ENCODE peak calls at places on chromosomes 16 and 17, in five cellular contexts. One of them, this sample, is unnamed.

GRCh38 chr17:2695961-2696760 is 15.4 kb downstream of the CLUH start:
- DNase-seq in gastrocnemius medialis: peak
- DNase-seq in AG04449: no peak
- DNase-seq in GM13977: peak
- DNase-seq in Calu3: no peak
- DNase-seq in this sample: peak

GRCh38 chr16:86222541-86222940 is 287.8 kb upstream of the FOXF1 start:
- DNase-seq in gastrocnemius medialis: no peak
- DNase-seq in AG04449: no peak
- DNase-seq in GM13977: no peak
- DNase-seq in Calu3: no peak
- DNase-seq in this sample: no peak

GRCh38 chr17:81733507-81734404 is 21.7 kb downstream of the SLC25A10 start:
- DNase-seq in gastrocnemius medialis: peak
- DNase-seq in AG04449: no peak
- DNase-seq in GM13977: peak
- DNase-seq in Calu3: peak
- DNase-seq in this sample: peak

GRCh38 chr16:47473794-47474193 is 12.7 kb downstream of the PHKB start:
- DNase-seq in gastrocnemius medialis: no peak
- DNase-seq in AG04449: no peak
- DNase-seq in GM13977: no peak
- DNase-seq in Calu3: no peak
- DNase-seq in this sample: no peak

GRCh38 chr17:76268015-76268749 is 3.0 kb downstream of the UBALD2 start:
- DNase-seq in gastrocnemius medialis: peak
- DNase-seq in AG04449: no peak
- DNase-seq in GM13977: peak
- DNase-seq in Calu3: no peak
- DNase-seq in this sample: peak

GRCh38 chr16:88569614-88569984 is 604 bp upstream of the ZC3H18 start:
- DNase-seq in gastrocnemius medialis: no peak
- DNase-seq in AG04449: no peak
- DNase-seq in GM13977: peak
- DNase-seq in Calu3: peak
- DNase-seq in this sample: no peak

GRCh38 chr17:29687601-29688000 is 64.9 kb upstream of the CORO6 start:
- DNase-seq in gastrocnemius medialis: no peak
- DNase-seq in AG04449: no peak
- DNase-seq in GM13977: no peak
- DNase-seq in Calu3: no peak
- DNase-seq in this sample: no peak

GRCh38 chr17:3511841-3512511 is 36.2 kb downstream of the ASPA start:
- DNase-seq in gastrocnemius medialis: no peak
- DNase-seq in AG04449: no peak
- DNase-seq in GM13977: no peak
- DNase-seq in Calu3: no peak
- DNase-seq in this sample: no peak

GRCh38 chr16:29170393-29171239 is 185.8 kb downstream of the LAT start:
- DNase-seq in gastrocnemius medialis: no peak
- DNase-seq in AG04449: no peak
- DNase-seq in GM13977: no peak
- DNase-seq in Calu3: no peak
- DNase-seq in this sample: no peak

GRCh38 chr16:67268136-67268579 is 11.2 kb upstream of the PLEKHG4 start:
- DNase-seq in gastrocnemius medialis: no peak
- DNase-seq in AG04449: no peak
- DNase-seq in GM13977: no peak
- DNase-seq in Calu3: peak
- DNase-seq in this sample: no peak

GRCh38 chr16:10308305-10309193 is 77.3 kb upstream of the ATF7IP2 start:
- DNase-seq in gastrocnemius medialis: no peak
- DNase-seq in AG04449: no peak
- DNase-seq in GM13977: no peak
- DNase-seq in Calu3: no peak
- DNase-seq in this sample: peak

GRCh38 chr16:88323546-88324330 is 59.0 kb upstream of the ZNF469 start:
- DNase-seq in gastrocnemius medialis: no peak
- DNase-seq in AG04449: no peak
- DNase-seq in GM13977: no peak
- DNase-seq in Calu3: no peak
- DNase-seq in this sample: no peak

GRCh38 chr17:74663566-74663965 is 40.0 kb upstream of the CD300E start:
- DNase-seq in gastrocnemius medialis: no peak
- DNase-seq in AG04449: no peak
- DNase-seq in GM13977: no peak
- DNase-seq in Calu3: no peak
- DNase-seq in this sample: no peak

GRCh38 chr16:81946206-81946605 is 65.1 kb downstream of the SDR42E1 start:
- DNase-seq in gastrocnemius medialis: no peak
- DNase-seq in AG04449: no peak
- DNase-seq in GM13977: no peak
- DNase-seq in Calu3: no peak
- DNase-seq in this sample: no peak

GRCh38 chr16:3195975-3196374 is 8.0 kb downstream of the OR1F1 start:
- DNase-seq in gastrocnemius medialis: no peak
- DNase-seq in AG04449: no peak
- DNase-seq in GM13977: no peak
- DNase-seq in Calu3: no peak
- DNase-seq in this sample: no peak

GRCh38 chr17:82528484-82529265 is 9.1 kb downstream of the FOXK2 start:
- DNase-seq in gastrocnemius medialis: peak
- DNase-seq in AG04449: no peak
- DNase-seq in GM13977: no peak
- DNase-seq in Calu3: peak
- DNase-seq in this sample: no peak

GRCh38 chr17:78834571-78834970 is 6.0 kb downstream of the USP36 start:
- DNase-seq in gastrocnemius medialis: no peak
- DNase-seq in AG04449: no peak
- DNase-seq in GM13977: no peak
- DNase-seq in Calu3: no peak
- DNase-seq in this sample: no peak

GRCh38 chr17:45336390-45337182 is 19.8 kb upstream of the MAP3K14 start:
- DNase-seq in gastrocnemius medialis: no peak
- DNase-seq in AG04449: no peak
- DNase-seq in GM13977: no peak
- DNase-seq in Calu3: no peak
- DNase-seq in this sample: no peak

GRCh38 chr16:31713945-31714898 is 159.4 kb upstream of the ZNF267 start:
- DNase-seq in gastrocnemius medialis: peak
- DNase-seq in AG04449: no peak
- DNase-seq in GM13977: no peak
- DNase-seq in Calu3: no peak
- DNase-seq in this sample: peak

GRCh38 chr17:81132770-81133723 is 32.3 kb upstream of the PVALEF start:
- DNase-seq in gastrocnemius medialis: no peak
- DNase-seq in AG04449: no peak
- DNase-seq in GM13977: no peak
- DNase-seq in Calu3: no peak
- DNase-seq in this sample: no peak

GRCh38 chr17:73118139-73118538 is 25.7 kb upstream of the SLC39A11 start:
- DNase-seq in gastrocnemius medialis: no peak
- DNase-seq in AG04449: no peak
- DNase-seq in GM13977: no peak
- DNase-seq in Calu3: no peak
- DNase-seq in this sample: no peak
- TF ChIP-seq CTCF in gastrocnemius medialis: no peak
- TF ChIP-seq CTCF in AG04449: no peak
- TF ChIP-seq CTCF in GM13977: no peak
- TF ChIP-seq CTCF in Calu3: no peak
- TF ChIP-seq CTCF in this sample: no peak

GRCh38 chr16:709651-710499 is 4.3 kb upstream of the FBXL16 start:
- DNase-seq in gastrocnemius medialis: no peak
- DNase-seq in AG04449: peak
- DNase-seq in GM13977: no peak
- DNase-seq in Calu3: peak
- DNase-seq in this sample: no peak
- TF ChIP-seq CTCF in gastrocnemius medialis: no peak
- TF ChIP-seq CTCF in AG04449: no peak
- TF ChIP-seq CTCF in GM13977: no peak
- TF ChIP-seq CTCF in Calu3: no peak
- TF ChIP-seq CTCF in this sample: no peak

GRCh38 chr17:62703776-62704380 is 76.4 kb downstream of the MRC2 start:
- DNase-seq in gastrocnemius medialis: no peak
- DNase-seq in AG04449: no peak
- DNase-seq in GM13977: peak
- DNase-seq in Calu3: peak
- DNase-seq in this sample: peak
- TF ChIP-seq CTCF in gastrocnemius medialis: peak
- TF ChIP-seq CTCF in AG04449: peak
- TF ChIP-seq CTCF in GM13977: peak
- TF ChIP-seq CTCF in Calu3: peak
- TF ChIP-seq CTCF in this sample: peak

GRCh38 chr17:41865596-41865893 is 322 bp upstream of the KLHL11 start:
- DNase-seq in gastrocnemius medialis: no peak
- DNase-seq in AG04449: no peak
- DNase-seq in GM13977: no peak
- DNase-seq in Calu3: no peak
- DNase-seq in this sample: no peak
- TF ChIP-seq CTCF in gastrocnemius medialis: no peak
- TF ChIP-seq CTCF in AG04449: no peak
- TF ChIP-seq CTCF in GM13977: no peak
- TF ChIP-seq CTCF in Calu3: no peak
- TF ChIP-seq CTCF in this sample: no peak

GRCh38 chr17:8741366-8741765 is 3.3 kb downstream of the CCDC42 start:
- DNase-seq in gastrocnemius medialis: no peak
- DNase-seq in AG04449: no peak
- DNase-seq in GM13977: no peak
- DNase-seq in Calu3: no peak
- DNase-seq in this sample: no peak

GRCh38 chr17:8742274-8742673 is 2.4 kb downstream of the CCDC42 start:
- DNase-seq in gastrocnemius medialis: no peak
- DNase-seq in AG04449: no peak
- DNase-seq in GM13977: no peak
- DNase-seq in Calu3: no peak
- DNase-seq in this sample: no peak

GRCh38 chr17:8739104-8739503 is 5.5 kb downstream of the CCDC42 start:
- DNase-seq in gastrocnemius medialis: no peak
- DNase-seq in AG04449: no peak
- DNase-seq in GM13977: no peak
- DNase-seq in Calu3: no peak
- DNase-seq in this sample: no peak

GRCh38 chr17:8741771-8742170 is 2.9 kb downstream of the CCDC42 start:
- DNase-seq in gastrocnemius medialis: no peak
- DNase-seq in AG04449: no peak
- DNase-seq in GM13977: no peak
- DNase-seq in Calu3: no peak
- DNase-seq in this sample: no peak

GRCh38 chr17:8740486-8740885 is 4.2 kb downstream of the CCDC42 start:
- DNase-seq in gastrocnemius medialis: no peak
- DNase-seq in AG04449: no peak
- DNase-seq in GM13977: peak
- DNase-seq in Calu3: no peak
- DNase-seq in this sample: no peak
- TF ChIP-seq CTCF in gastrocnemius medialis: no peak
- TF ChIP-seq CTCF in AG04449: no peak
- TF ChIP-seq CTCF in GM13977: no peak
- TF ChIP-seq CTCF in Calu3: no peak
- TF ChIP-seq CTCF in this sample: no peak

GRCh38 chr16:89613101-89613953 is at the start of gene DPEP1:
- DNase-seq in gastrocnemius medialis: no peak
- DNase-seq in AG04449: no peak
- DNase-seq in GM13977: no peak
- DNase-seq in Calu3: no peak
- DNase-seq in this sample: no peak

GRCh38 chr16:89616576-89617437 is 3.4 kb downstream of the DPEP1 start:
- DNase-seq in gastrocnemius medialis: no peak
- DNase-seq in AG04449: no peak
- DNase-seq in GM13977: no peak
- DNase-seq in Calu3: no peak
- DNase-seq in this sample: no peak

GRCh38 chr16:89615176-89615575 is 1.7 kb downstream of the DPEP1 start:
- DNase-seq in gastrocnemius medialis: no peak
- DNase-seq in AG04449: no peak
- DNase-seq in GM13977: no peak
- DNase-seq in Calu3: no peak
- DNase-seq in this sample: no peak

GRCh38 chr16:89613954-89614459 is 565 bp downstream of the DPEP1 start:
- DNase-seq in gastrocnemius medialis: no peak
- DNase-seq in AG04449: no peak
- DNase-seq in GM13977: no peak
- DNase-seq in Calu3: no peak
- DNase-seq in this sample: no peak

DNA sequence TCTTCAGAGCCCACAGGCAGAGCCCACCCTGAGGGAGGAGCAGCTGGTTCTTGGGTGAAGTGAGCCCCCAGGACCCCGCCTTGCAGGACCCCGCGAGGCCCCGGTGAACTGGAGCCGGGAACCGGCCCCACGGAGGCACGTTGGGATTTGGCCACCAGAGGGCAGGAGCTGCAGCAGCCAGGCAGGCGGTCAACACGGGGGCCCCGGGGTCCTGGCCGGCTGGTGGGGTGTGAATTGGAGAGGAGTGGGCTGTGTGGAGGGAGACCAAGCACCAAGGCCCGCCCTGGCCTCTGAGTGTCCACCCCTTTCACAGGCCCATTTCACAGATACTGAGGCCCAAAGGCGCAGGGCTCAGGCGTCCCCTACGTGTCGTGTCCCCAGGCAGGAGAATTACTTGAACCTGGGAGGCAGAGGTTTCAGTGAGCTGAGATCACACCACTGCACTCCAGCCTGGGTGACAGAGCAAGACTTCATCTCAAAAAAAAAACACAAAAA is 2.2 kb downstream of the DPEP1 start:
- DNase-seq in gastrocnemius medialis: no peak
- DNase-seq in AG04449: no peak
- DNase-seq in GM13977: peak
- DNase-seq in Calu3: peak
- DNase-seq in this sample: peak
- TF ChIP-seq CTCF in gastrocnemius medialis: peak
- TF ChIP-seq CTCF in AG04449: peak
- TF ChIP-seq CTCF in GM13977: peak
- TF ChIP-seq CTCF in Calu3: peak
- TF ChIP-seq CTCF in this sample: peak

GRCh38 chr17:7443499-7444485 is 1.1 kb upstream of the CHRNB1 start:
- DNase-seq in gastrocnemius medialis: no peak
- DNase-seq in AG04449: no peak
- DNase-seq in GM13977: no peak
- DNase-seq in Calu3: no peak
- DNase-seq in this sample: no peak

GRCh38 chr17:7446669-7447068 is 1.8 kb downstream of the CHRNB1 start:
- DNase-seq in gastrocnemius medialis: no peak
- DNase-seq in AG04449: no peak
- DNase-seq in GM13977: no peak
- DNase-seq in Calu3: no peak
- DNase-seq in this sample: no peak

GRCh38 chr17:7442142-7442541 is 2.7 kb upstream of the CHRNB1 start:
- DNase-seq in gastrocnemius medialis: no peak
- DNase-seq in AG04449: no peak
- DNase-seq in GM13977: no peak
- DNase-seq in Calu3: no peak
- DNase-seq in this sample: no peak

GRCh38 chr17:7445011-7445927 is at the start of gene CHRNB1:
- DNase-seq in gastrocnemius medialis: peak
- DNase-seq in AG04449: no peak
- DNase-seq in GM13977: peak
- DNase-seq in Calu3: no peak
- DNase-seq in this sample: peak

DNA sequence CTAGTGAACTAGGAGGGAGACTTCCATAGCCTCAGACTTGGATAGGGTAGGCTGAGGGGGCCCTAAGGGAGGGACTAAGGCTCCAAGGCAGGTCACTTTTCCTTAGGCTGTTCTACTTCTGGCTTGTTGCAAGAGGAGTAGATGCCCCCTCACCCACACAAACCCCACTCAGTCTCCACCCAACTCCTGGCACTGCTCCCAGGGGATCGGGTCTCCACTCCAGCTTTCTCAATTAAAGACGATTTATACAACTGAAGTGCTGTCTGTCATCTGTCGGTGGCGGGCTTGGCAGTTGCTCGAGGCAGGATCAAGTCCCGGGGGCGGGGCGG is 215 bp upstream of the CHRNB1 start:
- DNase-seq in gastrocnemius medialis: peak
- DNase-seq in AG04449: no peak
- DNase-seq in GM13977: no peak
- DNase-seq in Calu3: no peak
- DNase-seq in this sample: no peak
- TF ChIP-seq CTCF in gastrocnemius medialis: no peak
- TF ChIP-seq CTCF in AG04449: no peak
- TF ChIP-seq CTCF in GM13977: no peak
- TF ChIP-seq CTCF in Calu3: no peak
- TF ChIP-seq CTCF in this sample: no peak

This sample was measured in GM13976.